ENCODE peak calls at places on chromosome 2, in ten cellular contexts. U is breast epithelium, Q is ascending aorta, B is fibroblast of villous mesenchyme, R is heart right ventricle, V is heart left ventricle, I is choroid plexus epithelial cell, Z is uterus, K is fibroblast of lung, C is ovary. H is an unnamed sample.

GRCh38 chr2:26615336-26616031 is 25.7 kb downstream of the CIB4 start:
- DNase-seq in U (no peak), Q (no peak), B (no peak), R (no peak), V (no peak), I (no peak), Z (no peak), K (no peak), C (no peak), H (no peak)

GRCh38 chr2:39179974-39180960 is 59.4 kb upstream of the SOS1 start:
- DNase-seq in U (no peak), Q (no peak), B (no peak), R (no peak), V (no peak), I (no peak), Z (no peak), K (no peak), C (no peak), H (no peak)

GRCh38 chr2:112055833-112056625 is 960 bp downstream of the TMEM87B start:
- DNase-seq in U (no peak), Q (peak), B (peak), R (peak), V (peak), I (peak), Z (peak), K (peak), C (peak), H (peak)

GRCh38 chr2:160269803-160270570 is 69.9 kb upstream of the ITGB6 start:
- DNase-seq in U (peak), Q (peak), B (peak), R (peak), V (peak), I (peak), Z (peak), K (peak), C (peak), H (peak)

GRCh38 chr2:140506606-140507005 is 1624.2 kb downstream of the LRP1B start:
- DNase-seq in U (no peak), Q (no peak), B (peak), R (no peak), V (no peak), I (peak), Z (no peak), K (peak), C (no peak), H (peak)

GRCh38 chr2:232336241-232336736 is 42.3 kb upstream of the ALPP start:
- DNase-seq in U (peak), Q (no peak), B (no peak), R (no peak), V (peak), I (no peak), Z (peak), K (no peak), C (peak), H (no peak)

GRCh38 chr2:28359222-28360065 is 33.2 kb upstream of the FOSL2 start:
- DNase-seq in U (no peak), Q (peak), B (peak), R (no peak), V (peak), I (peak), Z (no peak), K (peak), C (no peak), H (no peak)

GRCh38 chr2:71606244-71606643 is 152.9 kb downstream of the DYSF start:
- DNase-seq in U (peak), Q (no peak), B (no peak), R (no peak), V (no peak), I (no peak), Z (peak), K (no peak), C (no peak), H (no peak)

GRCh38 chr2:85786444-85786843 is 32.7 kb downstream of the ATOH8 start:
- DNase-seq in U (no peak), Q (no peak), B (no peak), R (no peak), V (no peak), I (no peak), Z (no peak), K (no peak), C (no peak), H (no peak)

GRCh38 chr2:101991731-101992145 is at the start of gene IL1R2:
- DNase-seq in U (no peak), Q (no peak), B (no peak), R (no peak), V (peak), I (no peak), Z (no peak), K (no peak), C (no peak), H (no peak)

GRCh38 chr2:214772443-214773034 is 36.9 kb downstream of the BARD1 start:
- DNase-seq in U (no peak), Q (no peak), B (no peak), R (no peak), V (no peak), I (no peak), Z (no peak), K (no peak), C (no peak), H (no peak)

DNA sequence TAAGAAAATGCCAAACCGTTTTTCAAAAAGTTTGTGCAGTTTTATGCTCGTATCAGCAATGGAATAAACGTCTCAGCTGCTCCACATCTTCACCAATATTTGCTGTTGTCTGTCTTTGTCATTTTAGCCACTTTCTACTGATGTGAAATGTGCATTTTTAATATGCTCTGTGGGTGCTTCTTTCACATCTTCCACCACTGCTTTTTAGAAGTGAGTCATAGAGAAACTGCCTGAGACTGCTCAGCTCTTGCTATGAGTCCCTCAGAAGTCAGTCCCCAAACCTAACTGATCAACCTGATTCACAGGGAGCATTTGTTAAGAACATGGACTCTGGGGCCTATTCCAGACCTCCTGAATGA is 41.0 kb upstream of the EPC2 start:
- DNase-seq in U (no peak), Q (no peak), B (no peak), R (no peak), V (no peak), I (no peak), Z (no peak), K (no peak), C (no peak), H (no peak)
- H3K4me3 ChIP-seq in U (no peak), Q (no peak), B (no peak), R (no peak), V (no peak), I (no peak), Z (no peak), K (no peak), C (no peak), H (no peak)

GRCh38 chr2:197324801-197325200 is 14.2 kb upstream of the ANKRD44 start:
- DNase-seq in U (no peak), Q (no peak), B (no peak), R (no peak), V (no peak), I (no peak), Z (no peak), K (no peak), C (no peak), H (no peak)

GRCh38 chr2:197322729-197323720 is 12.4 kb upstream of the ANKRD44 start:
- DNase-seq in U (no peak), Q (no peak), B (no peak), R (no peak), V (no peak), I (no peak), Z (no peak), K (no peak), C (no peak), H (no peak)

GRCh38 chr2:197328461-197328860 is 17.9 kb upstream of the ANKRD44 start:
- DNase-seq in U (no peak), Q (no peak), B (no peak), R (no peak), V (no peak), I (no peak), Z (no peak), K (no peak), C (no peak), H (no peak)

GRCh38 chr2:197327776-197328169 is 17.2 kb upstream of the ANKRD44 start:
- DNase-seq in U (no peak), Q (no peak), B (no peak), R (no peak), V (no peak), I (no peak), Z (no peak), K (no peak), C (no peak), H (no peak)

DNA sequence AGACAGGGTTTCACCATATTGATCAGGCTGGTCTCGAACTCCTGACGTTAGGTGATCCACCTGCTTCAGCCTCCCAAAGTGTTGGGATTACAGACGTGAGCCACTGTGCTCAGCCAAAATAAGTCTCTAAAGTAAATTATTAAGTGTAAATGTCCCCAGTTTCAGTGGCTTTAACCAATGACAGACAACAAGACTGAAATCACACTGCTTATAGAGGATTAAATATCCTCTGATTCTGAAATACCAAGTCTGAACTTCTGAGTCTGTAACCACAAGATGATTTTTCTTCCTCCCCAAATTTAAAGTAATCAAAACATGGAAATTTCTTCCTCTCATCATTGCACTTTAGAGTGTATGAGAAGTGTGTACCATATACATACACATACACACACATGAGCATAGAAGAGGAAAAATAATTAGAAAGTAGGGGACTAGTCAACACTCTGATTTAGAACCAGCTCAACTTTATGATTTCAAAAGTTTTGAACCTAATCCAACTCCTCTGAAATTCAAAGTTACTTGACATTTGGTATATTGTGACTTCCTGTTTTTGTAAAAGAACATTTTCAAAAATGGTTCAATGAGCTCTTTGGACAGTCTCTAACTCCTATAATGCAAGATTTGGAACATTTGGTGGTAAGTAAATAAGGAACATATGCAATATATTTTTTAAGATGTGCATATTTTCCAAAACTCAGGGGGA is 16.6 kb upstream of the ANKRD44 start:
- DNase-seq in U (no peak), Q (no peak), B (no peak), R (no peak), V (no peak), I (no peak), Z (no peak), K (no peak), C (no peak), H (no peak)
- H3K4me3 ChIP-seq in U (no peak), Q (no peak), B (no peak), R (no peak), V (no peak), I (no peak), Z (no peak), K (no peak), C (no peak), H (no peak)

GRCh38 chr2:230715201-230715600 is 2.6 kb downstream of the CAB39 start:
- DNase-seq in U (no peak), Q (no peak), B (peak), R (no peak), V (no peak), I (peak), Z (no peak), K (peak), C (no peak), H (no peak)
- H3K4me3 ChIP-seq in U (no peak), Q (no peak), B (peak), R (no peak), V (no peak), I (no peak), Z (no peak), K (peak), C (no peak), H (no peak)

DNA sequence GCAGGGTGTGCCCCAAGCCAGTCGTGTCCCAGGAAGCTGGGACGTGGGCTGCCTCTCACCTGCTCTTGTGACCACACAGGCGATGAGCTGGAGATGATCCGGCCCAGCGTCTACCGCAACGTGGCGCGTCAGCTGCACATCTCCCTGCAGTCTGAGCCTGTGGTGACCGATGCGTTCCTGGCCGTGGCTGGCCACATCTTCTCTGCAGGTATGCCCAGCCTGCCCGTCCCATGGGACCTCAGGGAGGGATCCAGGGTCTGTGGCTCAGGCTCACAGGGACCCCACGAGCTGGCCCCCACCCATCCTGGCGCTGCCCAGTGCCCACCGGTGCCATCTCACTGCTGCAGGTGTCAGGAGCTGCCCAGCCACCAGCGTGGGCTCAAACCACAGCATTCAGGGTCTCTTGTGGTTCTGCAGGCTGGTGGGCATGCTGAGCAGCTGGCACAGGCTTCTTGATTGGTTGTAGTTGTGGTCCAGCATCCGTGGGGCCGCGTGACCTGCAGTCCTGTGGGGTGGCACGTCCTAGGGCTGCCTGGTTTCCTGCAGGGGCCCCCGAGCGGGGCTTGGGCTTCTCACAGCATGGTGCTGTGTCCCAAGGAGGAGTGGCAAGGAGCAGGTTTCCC is 3.8 kb downstream of the BOK start:
- DNase-seq in U (no peak), Q (no peak), B (no peak), R (no peak), V (no peak), I (no peak), Z (no peak), K (no peak), C (peak), H (no peak)
- H3K4me3 ChIP-seq in U (no peak), Q (no peak), B (no peak), R (no peak), V (no peak), I (no peak), Z (no peak), K (no peak), C (no peak), H (no peak)

DNA sequence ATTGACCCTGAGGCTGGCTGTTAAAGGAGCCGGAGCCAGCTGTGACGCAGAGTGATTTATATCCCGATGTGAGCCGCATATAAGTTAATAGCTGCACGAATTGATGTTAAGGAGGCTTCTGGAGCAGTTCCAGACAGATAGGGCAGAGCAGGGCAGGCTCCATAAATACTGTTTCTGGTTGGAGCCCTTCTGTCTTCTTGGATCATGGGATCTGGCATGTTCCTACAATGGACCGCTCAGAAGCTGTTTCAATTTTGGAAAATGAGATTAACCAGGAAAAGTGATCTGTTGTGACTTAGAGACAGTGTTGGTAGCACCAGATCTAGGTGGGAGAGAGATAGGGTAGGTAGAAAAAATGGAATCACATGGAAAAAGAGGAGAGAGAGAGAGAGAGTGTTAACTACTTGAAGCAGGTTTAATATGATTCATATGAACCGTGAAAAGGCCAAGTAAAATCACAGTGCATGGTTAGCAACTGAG is 4.8 kb upstream of the IGFBP5 start:
- DNase-seq in U (no peak), Q (no peak), B (no peak), R (no peak), V (no peak), I (no peak), Z (no peak), K (no peak), C (no peak), H (no peak)
- H3K4me3 ChIP-seq in U (no peak), Q (no peak), B (no peak), R (no peak), V (no peak), I (no peak), Z (no peak), K (no peak), C (no peak), H (no peak)

GRCh38 chr2:8159966-8160603 is 521.8 kb upstream of the ID2 start:
- DNase-seq in U (no peak), Q (no peak), B (no peak), R (no peak), V (no peak), I (no peak), Z (no peak), K (no peak), C (no peak), H (no peak)
- H3K4me3 ChIP-seq in U (no peak), Q (no peak), B (no peak), R (no peak), V (no peak), I (no peak), Z (no peak), K (no peak), C (no peak), H (no peak)

GRCh38 chr2:96806468-96807126 is 9.5 kb upstream of the CNNM3 start:
- DNase-seq in U (no peak), Q (no peak), B (no peak), R (no peak), V (no peak), I (no peak), Z (no peak), K (no peak), C (no peak), H (no peak)
- H3K4me3 ChIP-seq in U (no peak), Q (no peak), B (no peak), R (no peak), V (no peak), I (no peak), Z (no peak), K (no peak), C (no peak), H (no peak)